ENCODE peak calls at places on chromosomes 7 and 10, in seven cellular contexts. One of them, this sample, is unnamed.
A peak's percentile ranks its signal among the peaks of the same experiment; 100 is the strongest.

GRCh38 chr10:121070257-121070656 is 219.1 kb downstream of the WDR11 start:
- DNase-seq in natural killer cell: no peak
- DNase-seq in body of pancreas: no peak
- DNase-seq in thyroid gland: no peak
- DNase-seq in endothelial cell: peak; percentile 28
- DNase-seq in cardiac fibroblast: no peak
- DNase-seq in HFFc6: no peak
- DNase-seq in this sample: peak; percentile 6

GRCh38 chr10:3661271-3661670 is 123.7 kb downstream of the KLF6 start:
- DNase-seq in natural killer cell: no peak
- DNase-seq in body of pancreas: no peak
- DNase-seq in thyroid gland: no peak
- DNase-seq in endothelial cell: no peak
- DNase-seq in cardiac fibroblast: no peak
- DNase-seq in HFFc6: no peak
- DNase-seq in this sample: no peak

GRCh38 chr10:43671659-43672555 is 23.2 kb upstream of the ZNF32 start:
- DNase-seq in natural killer cell: no peak
- DNase-seq in body of pancreas: peak; percentile 82
- DNase-seq in thyroid gland: peak; percentile 56
- DNase-seq in endothelial cell: peak; percentile 62
- DNase-seq in cardiac fibroblast: peak; percentile 87
- DNase-seq in HFFc6: peak; percentile 71
- DNase-seq in this sample: peak; percentile 67

GRCh38 chr7:103988468-103989199 is 824 bp downstream of the RELN start:
- DNase-seq in natural killer cell: no peak
- DNase-seq in body of pancreas: no peak
- DNase-seq in thyroid gland: no peak
- DNase-seq in endothelial cell: peak; percentile 12
- DNase-seq in cardiac fibroblast: peak; percentile 27
- DNase-seq in HFFc6: no peak
- DNase-seq in this sample: peak; percentile 2

GRCh38 chr7:15305002-15305600 is 256.7 kb downstream of the AGMO start:
- DNase-seq in natural killer cell: no peak
- DNase-seq in body of pancreas: peak; percentile 55
- DNase-seq in thyroid gland: peak; percentile 39
- DNase-seq in endothelial cell: peak; percentile 57
- DNase-seq in cardiac fibroblast: peak; percentile 78
- DNase-seq in HFFc6: peak; percentile 48
- DNase-seq in this sample: peak; percentile 51

GRCh38 chr7:25886387-25887240 is 265.4 kb upstream of the NFE2L3 start:
- DNase-seq in natural killer cell: no peak
- DNase-seq in body of pancreas: no peak
- DNase-seq in thyroid gland: no peak
- DNase-seq in endothelial cell: no peak
- DNase-seq in cardiac fibroblast: no peak
- DNase-seq in HFFc6: no peak
- DNase-seq in this sample: no peak

GRCh38 chr7:6642239-6642839 is 5.2 kb downstream of the ZNF316 start:
- DNase-seq in natural killer cell: no peak
- DNase-seq in body of pancreas: no peak
- DNase-seq in thyroid gland: no peak
- DNase-seq in endothelial cell: no peak
- DNase-seq in cardiac fibroblast: no peak
- DNase-seq in HFFc6: no peak
- DNase-seq in this sample: no peak

GRCh38 chr7:135879238-135879637 is 97.9 kb downstream of the MTPN start:
- DNase-seq in natural killer cell: no peak
- DNase-seq in body of pancreas: no peak
- DNase-seq in thyroid gland: no peak
- DNase-seq in endothelial cell: no peak
- DNase-seq in cardiac fibroblast: peak; percentile 34
- DNase-seq in HFFc6: peak; percentile 3
- DNase-seq in this sample: peak; percentile 28

GRCh38 chr10:114489521-114490310 is 85.4 kb upstream of the AFAP1L2 start:
- DNase-seq in natural killer cell: no peak
- DNase-seq in body of pancreas: no peak
- DNase-seq in thyroid gland: no peak
- DNase-seq in endothelial cell: peak; percentile 21
- DNase-seq in cardiac fibroblast: no peak
- DNase-seq in HFFc6: no peak
- DNase-seq in this sample: no peak

GRCh38 chr10:29736325-29737208 is 101.8 kb upstream of the SVIL start:
- DNase-seq in natural killer cell: peak; percentile 30
- DNase-seq in body of pancreas: peak; percentile 71
- DNase-seq in thyroid gland: peak; percentile 82
- DNase-seq in endothelial cell: peak; percentile 73
- DNase-seq in cardiac fibroblast: peak; percentile 45
- DNase-seq in HFFc6: no peak
- DNase-seq in this sample: peak; percentile 37

GRCh38 chr10:97087296-97087695 is 98.5 kb downstream of the SLIT1 start:
- DNase-seq in natural killer cell: no peak
- DNase-seq in body of pancreas: no peak
- DNase-seq in thyroid gland: no peak
- DNase-seq in endothelial cell: no peak
- DNase-seq in cardiac fibroblast: no peak
- DNase-seq in HFFc6: no peak
- DNase-seq in this sample: no peak

GRCh38 chr10:61904711-61905445 is 3.4 kb downstream of the ARID5B start:
- DNase-seq in natural killer cell: no peak
- DNase-seq in body of pancreas: peak; percentile 48
- DNase-seq in thyroid gland: no peak
- DNase-seq in endothelial cell: no peak
- DNase-seq in cardiac fibroblast: peak; percentile 88
- DNase-seq in HFFc6: peak; percentile 75
- DNase-seq in this sample: peak; percentile 71

GRCh38 chr10:28058746-28059145 is 59.9 kb upstream of the ODAD2 start:
- DNase-seq in natural killer cell: no peak
- DNase-seq in body of pancreas: no peak
- DNase-seq in thyroid gland: no peak
- DNase-seq in endothelial cell: no peak
- DNase-seq in cardiac fibroblast: no peak
- DNase-seq in HFFc6: no peak
- DNase-seq in this sample: no peak

GRCh38 chr10:114328876-114329275 is 75.4 kb downstream of the AFAP1L2 start:
- DNase-seq in natural killer cell: no peak
- DNase-seq in body of pancreas: no peak
- DNase-seq in thyroid gland: peak; percentile 67
- DNase-seq in endothelial cell: no peak
- DNase-seq in cardiac fibroblast: no peak
- DNase-seq in HFFc6: no peak
- DNase-seq in this sample: no peak

GRCh38 chr7:124954766-124955165 is 25.1 kb upstream of the POT1 start:
- DNase-seq in natural killer cell: no peak
- DNase-seq in body of pancreas: no peak
- DNase-seq in thyroid gland: no peak
- DNase-seq in endothelial cell: no peak
- DNase-seq in cardiac fibroblast: no peak
- DNase-seq in HFFc6: no peak
- DNase-seq in this sample: no peak

GRCh38 chr7:54080525-54080924 is 461.6 kb upstream of the VSTM2A start:
- DNase-seq in natural killer cell: no peak
- DNase-seq in body of pancreas: no peak
- DNase-seq in thyroid gland: no peak
- DNase-seq in endothelial cell: no peak
- DNase-seq in cardiac fibroblast: no peak
- DNase-seq in HFFc6: no peak
- DNase-seq in this sample: no peak
- TF ChIP-seq CTCF in natural killer cell: no peak
- TF ChIP-seq CTCF in body of pancreas: no peak
- TF ChIP-seq CTCF in thyroid gland: no peak
- TF ChIP-seq CTCF in endothelial cell: no peak
- TF ChIP-seq CTCF in cardiac fibroblast: no peak
- TF ChIP-seq CTCF in HFFc6: no peak
- TF ChIP-seq CTCF in this sample: no peak

DNA sequence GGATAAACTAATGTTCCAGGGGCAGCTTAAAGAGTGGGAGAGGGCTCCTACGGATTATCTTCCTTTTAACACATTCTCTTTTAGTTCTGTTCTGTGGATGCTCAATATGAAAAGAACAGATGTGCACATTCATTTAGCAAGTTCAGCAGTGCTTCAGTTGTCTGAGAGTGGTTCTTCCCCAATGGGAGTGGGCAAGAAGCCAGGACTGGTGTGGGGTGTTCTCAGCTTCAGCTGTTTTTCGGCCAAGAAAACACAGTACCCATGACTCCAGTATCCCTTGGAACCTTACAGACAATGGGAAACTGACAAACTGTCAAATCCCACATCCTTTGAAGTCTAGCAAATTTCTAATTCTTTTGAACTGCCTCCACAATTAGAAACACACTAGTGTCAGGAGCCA is 71.5 kb upstream of the LRRC17 start:
- DNase-seq in natural killer cell: no peak
- DNase-seq in body of pancreas: no peak
- DNase-seq in thyroid gland: no peak
- DNase-seq in endothelial cell: no peak
- DNase-seq in cardiac fibroblast: peak; percentile 34
- DNase-seq in HFFc6: no peak
- DNase-seq in this sample: no peak
- TF ChIP-seq CTCF in natural killer cell: no peak
- TF ChIP-seq CTCF in body of pancreas: no peak
- TF ChIP-seq CTCF in thyroid gland: no peak
- TF ChIP-seq CTCF in endothelial cell: no peak
- TF ChIP-seq CTCF in cardiac fibroblast: no peak
- TF ChIP-seq CTCF in HFFc6: no peak
- TF ChIP-seq CTCF in this sample: no peak

GRCh38 chr10:117551322-117552155 is 9.0 kb downstream of the EMX2 start:
- DNase-seq in natural killer cell: no peak
- DNase-seq in body of pancreas: no peak
- DNase-seq in thyroid gland: no peak
- DNase-seq in endothelial cell: no peak
- DNase-seq in cardiac fibroblast: no peak
- DNase-seq in HFFc6: no peak
- DNase-seq in this sample: peak; percentile 27
- TF ChIP-seq CTCF in natural killer cell: no peak
- TF ChIP-seq CTCF in body of pancreas: no peak
- TF ChIP-seq CTCF in thyroid gland: no peak
- TF ChIP-seq CTCF in endothelial cell: no peak
- TF ChIP-seq CTCF in cardiac fibroblast: no peak
- TF ChIP-seq CTCF in HFFc6: no peak
- TF ChIP-seq CTCF in this sample: no peak

DNA sequence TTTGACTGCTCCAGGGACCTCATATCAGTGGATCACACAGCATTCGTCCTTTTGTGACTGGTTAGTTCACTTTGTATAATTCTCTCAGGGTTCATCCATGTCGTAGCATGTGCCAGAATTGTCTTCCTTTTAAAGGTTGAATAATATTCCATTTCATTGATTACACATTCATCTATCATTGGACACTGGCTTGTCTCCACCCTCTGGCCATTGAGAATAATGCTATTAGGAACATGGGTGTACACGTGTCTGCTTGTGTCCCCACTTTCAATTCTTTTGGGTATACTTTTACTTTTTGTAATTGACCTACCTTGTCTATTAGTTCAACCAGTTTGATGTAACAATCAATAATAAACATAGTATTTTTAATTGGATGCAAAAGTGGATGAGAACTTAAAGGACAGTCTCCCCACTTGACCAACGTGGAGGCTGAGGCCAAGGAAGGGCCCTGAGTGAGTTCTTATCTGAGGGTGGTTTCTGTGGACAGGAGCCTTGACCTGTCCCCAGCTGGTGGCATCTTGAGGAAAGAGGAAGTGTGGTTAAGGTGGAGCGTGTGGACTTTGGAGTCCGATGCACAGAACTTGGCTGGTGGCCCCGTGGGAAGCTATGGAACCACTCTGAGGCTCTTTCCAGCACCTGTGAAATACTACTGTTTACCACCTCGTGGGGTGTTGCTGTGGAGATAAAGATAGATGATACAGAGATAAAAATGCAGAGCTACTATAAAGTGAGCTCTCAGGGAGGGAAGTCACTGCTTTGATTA is 16.6 kb downstream of the WDFY4 start:
- DNase-seq in natural killer cell: no peak
- DNase-seq in body of pancreas: no peak
- DNase-seq in thyroid gland: no peak
- DNase-seq in endothelial cell: no peak
- DNase-seq in cardiac fibroblast: no peak
- DNase-seq in HFFc6: no peak
- DNase-seq in this sample: no peak
- TF ChIP-seq CTCF in natural killer cell: no peak
- TF ChIP-seq CTCF in body of pancreas: no peak
- TF ChIP-seq CTCF in thyroid gland: no peak
- TF ChIP-seq CTCF in endothelial cell: no peak
- TF ChIP-seq CTCF in cardiac fibroblast: no peak
- TF ChIP-seq CTCF in HFFc6: peak; percentile 27
- TF ChIP-seq CTCF in this sample: no peak

GRCh38 chr7:123285076-123285700 is 85.4 kb upstream of the SLC13A1 start:
- DNase-seq in natural killer cell: no peak
- DNase-seq in body of pancreas: no peak
- DNase-seq in thyroid gland: no peak
- DNase-seq in endothelial cell: peak; percentile 7
- DNase-seq in cardiac fibroblast: no peak
- DNase-seq in HFFc6: no peak
- DNase-seq in this sample: no peak
- TF ChIP-seq CTCF in natural killer cell: no peak
- TF ChIP-seq CTCF in body of pancreas: no peak
- TF ChIP-seq CTCF in thyroid gland: no peak
- TF ChIP-seq CTCF in endothelial cell: peak; percentile 8
- TF ChIP-seq CTCF in cardiac fibroblast: no peak
- TF ChIP-seq CTCF in HFFc6: no peak
- TF ChIP-seq CTCF in this sample: no peak

GRCh38 chr7:51064688-51065087 is 251.9 kb downstream of the COBL start:
- DNase-seq in natural killer cell: no peak
- DNase-seq in body of pancreas: no peak
- DNase-seq in thyroid gland: no peak
- DNase-seq in endothelial cell: no peak
- DNase-seq in cardiac fibroblast: no peak
- DNase-seq in HFFc6: no peak
- DNase-seq in this sample: no peak

GRCh38 chr7:51058764-51059163 is 257.8 kb downstream of the COBL start:
- DNase-seq in natural killer cell: no peak
- DNase-seq in body of pancreas: no peak
- DNase-seq in thyroid gland: no peak
- DNase-seq in endothelial cell: no peak
- DNase-seq in cardiac fibroblast: no peak
- DNase-seq in HFFc6: no peak
- DNase-seq in this sample: no peak

GRCh38 chr7:51059493-51059892 is 257.1 kb downstream of the COBL start:
- DNase-seq in natural killer cell: no peak
- DNase-seq in body of pancreas: peak; percentile 67
- DNase-seq in thyroid gland: no peak
- DNase-seq in endothelial cell: no peak
- DNase-seq in cardiac fibroblast: no peak
- DNase-seq in HFFc6: no peak
- DNase-seq in this sample: no peak

GRCh38 chr7:51062222-51062987 is 254.2 kb downstream of the COBL start:
- DNase-seq in natural killer cell: no peak
- DNase-seq in body of pancreas: no peak
- DNase-seq in thyroid gland: peak; percentile 68
- DNase-seq in endothelial cell: no peak
- DNase-seq in cardiac fibroblast: no peak
- DNase-seq in HFFc6: no peak
- DNase-seq in this sample: no peak

DNA sequence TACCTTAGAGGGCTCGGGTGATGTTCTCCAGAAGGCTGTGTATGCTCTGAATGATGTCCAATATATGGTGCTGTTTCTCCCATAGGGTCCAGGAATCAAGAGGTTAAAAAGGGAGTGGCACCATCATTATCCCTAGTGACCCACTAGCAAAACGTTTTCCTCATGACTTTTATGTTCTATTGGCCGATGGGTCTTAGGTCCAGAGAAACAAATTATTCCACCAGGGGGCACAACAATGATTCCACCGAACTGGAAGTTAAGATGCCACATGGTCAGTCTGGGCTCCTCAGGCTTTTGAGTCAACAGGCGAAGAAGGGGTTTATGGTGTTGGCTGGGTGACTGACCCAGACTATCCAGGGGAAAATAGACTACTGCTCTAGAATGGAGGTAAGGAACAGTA is 256.1 kb downstream of the COBL start:
- DNase-seq in natural killer cell: no peak
- DNase-seq in body of pancreas: no peak
- DNase-seq in thyroid gland: no peak
- DNase-seq in endothelial cell: no peak
- DNase-seq in cardiac fibroblast: peak; percentile 29
- DNase-seq in HFFc6: no peak
- DNase-seq in this sample: no peak
- TF ChIP-seq CTCF in natural killer cell: no peak
- TF ChIP-seq CTCF in body of pancreas: no peak
- TF ChIP-seq CTCF in thyroid gland: no peak
- TF ChIP-seq CTCF in endothelial cell: peak; percentile 40
- TF ChIP-seq CTCF in cardiac fibroblast: no peak
- TF ChIP-seq CTCF in HFFc6: peak; percentile 60
- TF ChIP-seq CTCF in this sample: peak; percentile 12

This sample was measured in fibroblast of villous mesenchyme.